ENCODE peak calls at places on chromosomes 12 and 14, in four cellular contexts. C, B, P and D are unnamed samples.

GRCh38 chr12:76696186-76696585 is 67.7 kb upstream of the ZDHHC17 start:
- DNase-seq in C (no peak), B (no peak), P (no peak), D (no peak)

GRCh38 chr12:63668028-63668799 is at the start of gene DPY19L2:
- DNase-seq in C (peak), B (peak), P (peak), D (peak)

GRCh38 chr12:110111476-110112334 is 12.5 kb upstream of the IFT81 start:
- DNase-seq in C (no peak), B (no peak), P (no peak), D (no peak)

GRCh38 chr14:57928732-57929131 is 62.8 kb upstream of the SLC35F4 start:
- DNase-seq in C (no peak), B (no peak), P (no peak), D (no peak)

GRCh38 chr12:39632670-39633069 is 13.1 kb upstream of the ABCD2 start:
- DNase-seq in C (no peak), B (no peak), P (no peak), D (no peak)

GRCh38 chr12:103969391-103969790 is 3.7 kb downstream of the TDG start:
- DNase-seq in C (no peak), B (no peak), P (no peak), D (peak)

GRCh38 chr12:29893002-29893401 is 109.3 kb upstream of the TMTC1 start:
- DNase-seq in C (no peak), B (no peak), P (no peak), D (no peak)

GRCh38 chr14:55846852-55847471 is 267.0 kb downstream of the KTN1 start:
- DNase-seq in C (peak), B (peak), P (no peak), D (peak)

GRCh38 chr12:69966409-69966808 is 141.4 kb downstream of the MYRFL start:
- DNase-seq in C (no peak), B (peak), P (no peak), D (peak)

GRCh38 chr12:121713257-121714155 is 954 bp downstream of the TMEM120B start:
- DNase-seq in C (peak), B (peak), P (no peak), D (no peak)

GRCh38 chr14:60724080-60724618 is at the start of gene SIX4:
- DNase-seq in C (peak), B (peak), P (peak), D (peak)

GRCh38 chr12:75196865-75197264 is 12.8 kb downstream of the KCNC2 start:
- DNase-seq in C (no peak), B (no peak), P (no peak), D (no peak)

DNA sequence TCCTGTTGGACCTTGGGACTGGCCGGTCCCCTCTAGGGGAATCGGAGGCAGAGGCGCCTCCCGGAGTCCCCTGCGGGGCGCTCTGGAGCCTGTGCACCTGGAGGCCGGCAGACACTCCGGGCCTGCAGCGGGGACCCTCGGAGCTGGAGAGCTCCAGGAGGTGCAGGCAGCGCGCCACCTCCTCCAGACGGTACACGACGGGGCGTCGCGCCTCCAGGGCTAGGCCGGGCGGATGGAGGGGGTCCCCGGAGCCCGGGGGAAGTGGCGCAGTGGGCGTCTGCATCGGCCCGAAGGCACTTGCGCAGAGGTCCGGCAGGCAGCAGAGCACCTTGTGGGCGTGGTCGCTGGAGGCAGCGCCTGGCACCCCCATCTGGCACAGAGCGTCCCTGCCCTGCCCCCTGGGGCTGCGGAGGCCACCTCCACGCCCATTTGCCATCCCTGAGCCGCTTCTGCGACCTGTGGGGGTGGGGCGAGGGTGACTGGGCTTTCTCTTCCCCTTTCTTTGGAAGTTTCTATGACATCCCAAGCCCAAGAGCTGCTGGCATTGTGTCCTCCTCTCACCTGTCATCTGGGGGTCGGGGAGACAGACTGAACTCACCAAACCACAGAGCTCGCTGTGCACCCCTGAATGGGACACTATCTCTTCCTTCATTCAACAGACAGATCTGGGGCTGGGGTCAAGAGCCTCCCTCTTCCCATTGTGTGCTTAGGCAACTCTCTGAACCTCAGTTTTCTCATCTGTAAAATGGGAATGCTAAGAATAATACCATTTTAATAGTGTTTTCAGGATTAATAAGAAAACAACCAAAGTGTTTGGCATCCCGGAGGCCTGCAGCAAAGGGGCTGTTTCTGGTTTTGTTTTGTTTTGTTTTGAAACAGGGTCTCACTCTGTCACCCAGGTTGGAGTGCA is 37.5 kb upstream of the CORO1C start:
- DNase-seq in C (no peak), B (no peak), P (no peak), D (no peak)
- H3K4me3 ChIP-seq in C (no peak), B (peak), P (peak), D (no peak)

GRCh38 chr14:40417777-40418401 is 985.7 kb upstream of the FBXO33 start:
- DNase-seq in C (no peak), B (peak), P (no peak), D (no peak)
- TF ChIP-seq CTCF in C (no peak), B (peak), P (no peak), D (no peak)

DNA sequence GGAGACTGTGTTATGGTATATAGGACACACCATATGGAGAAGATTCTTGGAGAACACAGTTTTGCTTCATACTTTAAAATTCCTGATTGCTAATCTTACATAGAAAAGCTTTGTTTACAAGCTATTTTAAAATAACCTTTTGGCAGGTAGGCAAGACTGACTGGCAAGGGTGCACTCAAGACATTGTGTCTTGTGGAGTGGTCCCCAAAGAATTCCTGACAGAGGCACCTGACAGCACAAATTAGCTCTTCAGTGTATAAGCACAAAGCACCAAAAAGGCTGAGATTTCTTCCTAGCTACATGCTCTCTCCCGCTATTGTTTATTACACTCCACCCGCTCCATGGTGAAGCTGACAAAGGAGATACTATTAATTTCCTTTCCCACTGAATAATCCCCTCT is 139.3 kb downstream of the MON2 start:
- DNase-seq in C (no peak), B (no peak), P (no peak), D (no peak)
- H3K4me3 ChIP-seq in C (no peak), B (peak), P (no peak), D (peak)

GRCh38 chr12:131313635-131314034 is 359.9 kb downstream of the ADGRD1 start:
- DNase-seq in C (no peak), B (no peak), P (no peak), D (no peak)
- TF ChIP-seq CTCF in C (no peak), B (no peak), P (no peak), D (no peak)

DNA sequence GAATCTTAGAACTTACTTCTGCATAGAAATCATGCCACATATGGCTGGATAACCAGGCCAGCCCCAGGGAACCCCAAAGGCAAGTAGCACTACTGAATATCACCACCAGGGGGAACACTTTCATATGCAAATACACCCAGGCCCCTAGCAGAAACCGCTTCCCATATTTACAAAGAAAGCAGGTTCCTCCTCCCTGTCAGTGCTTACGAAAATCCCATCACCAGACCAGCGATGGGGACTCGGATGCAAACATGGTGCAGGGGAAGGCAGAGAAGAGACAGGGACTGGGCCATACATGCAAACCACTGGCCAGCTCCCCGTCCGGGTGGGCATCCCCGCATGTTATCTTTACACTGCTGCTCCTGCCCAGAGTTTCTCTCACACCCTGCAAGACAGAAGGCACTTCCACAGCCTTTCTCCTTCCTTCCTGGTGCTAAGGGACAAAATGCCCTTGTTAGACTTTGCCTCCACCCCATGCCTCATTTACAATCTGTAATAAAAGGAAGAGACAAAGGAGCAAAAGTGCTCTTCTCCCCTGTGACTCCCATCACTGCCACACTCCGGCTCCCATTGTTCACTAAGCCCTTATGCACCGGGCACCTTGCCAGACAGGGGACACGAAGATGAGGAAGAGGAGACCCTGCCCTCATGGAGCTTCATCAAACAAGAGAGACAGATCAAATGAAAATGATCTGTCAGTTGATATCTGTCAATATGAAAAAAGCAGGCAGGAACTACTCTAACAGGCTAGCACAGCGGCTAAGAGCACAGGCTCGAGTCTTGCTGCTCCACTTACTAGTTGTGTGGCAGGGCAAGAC is 62.3 kb downstream of the PTPN21 start:
- DNase-seq in C (peak), B (peak), P (peak), D (peak)
- H3K4me3 ChIP-seq in C (no peak), B (no peak), P (no peak), D (no peak)

GRCh38 chr12:124370384-124370783 is 75.5 kb downstream of the RFLNA start:
- DNase-seq in C (no peak), B (no peak), P (no peak), D (no peak)

GRCh38 chr12:124369901-124370378 is 75.0 kb downstream of the RFLNA start:
- DNase-seq in C (no peak), B (no peak), P (no peak), D (no peak)

GRCh38 chr12:124370851-124371250 is 76.0 kb downstream of the RFLNA start:
- DNase-seq in C (no peak), B (no peak), P (no peak), D (no peak)

GRCh38 chr12:124369055-124369900 is 74.4 kb downstream of the RFLNA start:
- DNase-seq in C (peak), B (peak), P (peak), D (peak)

GRCh38 chr12:124368421-124369032 is 73.6 kb downstream of the RFLNA start:
- DNase-seq in C (no peak), B (no peak), P (no peak), D (no peak)
- TF ChIP-seq CTCF in C (no peak), B (peak), P (peak), D (peak)

GRCh38 chr12:54258286-54258685 is 21.6 kb downstream of the CBX5 start:
- DNase-seq in C (no peak), B (peak), P (no peak), D (peak)
- H3K4me3 ChIP-seq in C (no peak), B (no peak), P (no peak), D (no peak)